ENCODE peak calls at places on chromosomes 12 and 14, in six cellular contexts. One of them, this sample, is unnamed.

GRCh38 chr14:49623941-49624806 is 3.6 kb downstream of the MGAT2 start:
- DNase-seq in dermis blood vessel endothelial cell: peak; percentile 29
- DNase-seq in LoVo: peak; percentile 62
- DNase-seq in H1: no peak
- DNase-seq in GDM1: no peak
- DNase-seq in NCI-H1436: no peak
- DNase-seq in this sample: no peak

GRCh38 chr14:101179691-101180211 is 276.2 kb upstream of the RTL1 start:
- DNase-seq in dermis blood vessel endothelial cell: no peak
- DNase-seq in LoVo: no peak
- DNase-seq in H1: no peak
- DNase-seq in GDM1: no peak
- DNase-seq in NCI-H1436: no peak
- DNase-seq in this sample: no peak

GRCh38 chr12:25984759-25985158 is 26.3 kb downstream of the RASSF8 start:
- DNase-seq in dermis blood vessel endothelial cell: no peak
- DNase-seq in LoVo: no peak
- DNase-seq in H1: no peak
- DNase-seq in GDM1: no peak
- DNase-seq in NCI-H1436: no peak
- DNase-seq in this sample: no peak

GRCh38 chr14:102029956-102030355 is 56.9 kb downstream of the HSP90AA1 start:
- DNase-seq in dermis blood vessel endothelial cell: no peak
- DNase-seq in LoVo: no peak
- DNase-seq in H1: no peak
- DNase-seq in GDM1: no peak
- DNase-seq in NCI-H1436: no peak
- DNase-seq in this sample: no peak

GRCh38 chr14:68682166-68683103 is 110.4 kb downstream of the ZFP36L1 start:
- DNase-seq in dermis blood vessel endothelial cell: peak; percentile 96
- DNase-seq in LoVo: peak; percentile 64
- DNase-seq in H1: no peak
- DNase-seq in GDM1: peak; percentile 85
- DNase-seq in NCI-H1436: no peak
- DNase-seq in this sample: peak; percentile 50

GRCh38 chr14:84084056-84084590 is 1445.8 kb upstream of the FLRT2 start:
- DNase-seq in dermis blood vessel endothelial cell: no peak
- DNase-seq in LoVo: no peak
- DNase-seq in H1: no peak
- DNase-seq in GDM1: no peak
- DNase-seq in NCI-H1436: no peak
- DNase-seq in this sample: no peak

GRCh38 chr12:5003025-5003666 is 40.5 kb upstream of the KCNA5 start:
- DNase-seq in dermis blood vessel endothelial cell: peak; percentile 73
- DNase-seq in LoVo: peak; percentile 69
- DNase-seq in H1: peak; percentile 54
- DNase-seq in GDM1: peak; percentile 22
- DNase-seq in NCI-H1436: peak; percentile 70
- DNase-seq in this sample: peak; percentile 81

GRCh38 chr12:114274131-114274530 is 131.8 kb downstream of the TBX5 start:
- DNase-seq in dermis blood vessel endothelial cell: no peak
- DNase-seq in LoVo: no peak
- DNase-seq in H1: no peak
- DNase-seq in GDM1: no peak
- DNase-seq in NCI-H1436: no peak
- DNase-seq in this sample: no peak